ENCODE peak calls at places on chromosomes 13 and 19, in four cellular contexts. A is endothelial cell, H is neural crest cell, V is epithelial cell of proximal tubule. G is an unnamed sample.

GRCh38 chr13:24682353-24682752 is 2.1 kb downstream of the ATP12A start:
- DNase-seq in A (no peak), H (no peak), V (no peak), G (no peak)

GRCh38 chr13:97753942-97754670 is 199.4 kb upstream of the IPO5 start:
- DNase-seq in A (no peak), H (no peak), V (no peak), G (no peak)

GRCh38 chr13:66402071-66402470 is 828.1 kb downstream of the PCDH9 start:
- DNase-seq in A (no peak), H (no peak), V (no peak), G (no peak)

GRCh38 chr13:109667754-109668360 is 118.5 kb downstream of the IRS2 start:
- DNase-seq in A (no peak), H (no peak), V (no peak), G (no peak)

GRCh38 chr13:85332595-85332994 is 466.6 kb downstream of the SLITRK6 start:
- DNase-seq in A (no peak), H (no peak), V (no peak), G (no peak)

GRCh38 chr19:30453768-30454167 is 81.6 kb downstream of the ZNF536 start:
- DNase-seq in A (no peak), H (no peak), V (no peak), G (no peak)

GRCh38 chr13:23748109-23748508 is 141.1 kb downstream of the MIPEP start:
- DNase-seq in A (no peak), H (no peak), V (no peak), G (no peak)

GRCh38 chr19:41700381-41701195 is 7.8 kb upstream of the CEACAM5 start:
- DNase-seq in A (no peak), H (no peak), V (no peak), G (no peak)

GRCh38 chr19:46495789-46496099 is at the start of gene PNMA8B:
- DNase-seq in A (peak; percentile 85), H (peak; percentile 98), V (no peak), G (no peak)

GRCh38 chr13:99642841-99643240 is 141.6 kb downstream of the TM9SF2 start:
- DNase-seq in A (no peak), H (no peak), V (no peak), G (no peak)

GRCh38 chr13:55653497-55653896 is 1487.2 kb upstream of the PRR20A start:
- DNase-seq in A (no peak), H (no peak), V (no peak), G (no peak)

GRCh38 chr19:19342086-19343015 is 21.7 kb downstream of the MAU2 start:
- DNase-seq in A (peak; percentile 91), H (peak; percentile 75), V (no peak), G (peak; percentile 51)

GRCh38 chr19:36460046-36460445 is 29.3 kb downstream of the ZNF566 start:
- DNase-seq in A (no peak), H (no peak), V (no peak), G (peak; percentile 38)

GRCh38 chr13:39397866-39398265 is 205.1 kb downstream of the LHFPL6 start:
- DNase-seq in A (no peak), H (no peak), V (no peak), G (no peak)

GRCh38 chr19:811007-811434 is 10.7 kb downstream of the PLPPR3 start:
- DNase-seq in A (no peak), H (no peak), V (no peak), G (no peak)

GRCh38 chr13:107827840-107828549 is 387.3 kb downstream of the LIG4 start:
- DNase-seq in A (no peak), H (no peak), V (no peak), G (no peak)

GRCh38 chr19:32677657-32678056 is 2.0 kb downstream of the RGS9BP start:
- DNase-seq in A (no peak), H (no peak), V (no peak), G (no peak)

GRCh38 chr19:27744926-27745844 is 1467.8 kb downstream of the UQCRFS1 start:
- DNase-seq in A (no peak), H (no peak), V (no peak), G (peak; percentile 24)

GRCh38 chr19:56964526-56964925 is 124.0 kb upstream of the PEG3 start:
- DNase-seq in A (no peak), H (no peak), V (no peak), G (no peak)

GRCh38 chr13:19062801-19063200 is 118.8 kb downstream of the TUBA3C start:
- DNase-seq in A (no peak), H (no peak), V (no peak), G (no peak)

GRCh38 chr19:39963860-39964259 is 7.1 kb upstream of the PSMC4 start:
- DNase-seq in A (no peak), H (no peak), V (no peak), G (no peak)

GRCh38 chr19:10719466-10719961 is 1.6 kb downstream of the DNM2 start:
- DNase-seq in A (no peak), H (no peak), V (no peak), G (no peak)

GRCh38 chr19:18434411-18435184 is 3.3 kb downstream of the ISYNA1 start:
- DNase-seq in A (no peak), H (no peak), V (no peak), G (no peak)

GRCh38 chr13:69912576-69913074 is 195.0 kb upstream of the ATXN8OS start:
- DNase-seq in A (no peak), H (no peak), V (no peak), G (no peak)

GRCh38 chr19:56507446-56508281 is at the start of gene ZNF471:
- DNase-seq in A (peak; percentile 83), H (no peak), V (peak; percentile 70), G (peak; percentile 91)

GRCh38 chr13:32427852-32428580 is at the start of gene N4BP2L1:
- DNase-seq in A (peak; percentile 37), H (no peak), V (no peak), G (no peak)

GRCh38 chr13:25186187-25186586 is 14.1 kb upstream of the AMER2 start:
- DNase-seq in A (no peak), H (no peak), V (no peak), G (no peak)

GRCh38 chr19:3694361-3695123 is 5.7 kb downstream of the PIP5K1C start:
- DNase-seq in A (no peak), H (no peak), V (no peak), G (no peak)

GRCh38 chr13:40145139-40145538 is 489.7 kb downstream of the COG6 start:
- DNase-seq in A (no peak), H (no peak), V (no peak), G (no peak)

GRCh38 chr13:104854698-104855097 is 1680.8 kb downstream of the EFNB2 start:
- DNase-seq in A (no peak), H (no peak), V (no peak), G (no peak)

GRCh38 chr13:104854007-104854406 is 1681.5 kb downstream of the EFNB2 start:
- DNase-seq in A (no peak), H (no peak), V (no peak), G (no peak)

DNA sequence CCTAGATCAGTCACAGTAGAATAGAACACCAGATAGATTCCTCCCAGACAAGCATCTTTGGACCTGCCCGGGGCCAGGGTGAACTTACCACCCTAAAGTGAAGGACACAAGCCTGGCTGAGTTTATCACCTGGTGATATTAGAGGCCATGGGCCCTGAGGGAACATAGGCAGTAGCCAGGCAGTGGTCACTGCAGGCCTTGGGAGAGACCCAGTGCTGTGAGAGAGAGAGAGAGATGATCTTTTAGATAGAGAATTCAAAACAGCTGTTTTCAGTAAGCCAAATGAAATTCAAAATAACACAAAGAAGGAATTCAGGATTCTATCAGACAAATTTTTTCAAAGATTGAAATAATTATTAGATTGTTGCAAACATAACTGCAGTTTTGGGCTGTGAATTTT is 1679.9 kb downstream of the EFNB2 start:
- DNase-seq in A (no peak), H (no peak), V (no peak), G (no peak)
- TF ChIP-seq CTCF in A (no peak), H (no peak), V (no peak), G (no peak)

GRCh38 chr19:12696366-12697335 is at the start of gene FBXW9:
- DNase-seq in A (peak; percentile 94), H (peak; percentile 98), V (peak; percentile 54), G (peak; percentile 89)
- TF ChIP-seq CTCF in A (no peak), H (no peak), V (no peak), G (no peak)

GRCh38 chr13:27712421-27712820 is 79.9 kb upstream of the GSX1 start:
- DNase-seq in A (no peak), H (no peak), V (no peak), G (no peak)
- TF ChIP-seq CTCF in A (no peak), H (peak; percentile 43), V (peak; percentile 45), G (no peak)

DNA sequence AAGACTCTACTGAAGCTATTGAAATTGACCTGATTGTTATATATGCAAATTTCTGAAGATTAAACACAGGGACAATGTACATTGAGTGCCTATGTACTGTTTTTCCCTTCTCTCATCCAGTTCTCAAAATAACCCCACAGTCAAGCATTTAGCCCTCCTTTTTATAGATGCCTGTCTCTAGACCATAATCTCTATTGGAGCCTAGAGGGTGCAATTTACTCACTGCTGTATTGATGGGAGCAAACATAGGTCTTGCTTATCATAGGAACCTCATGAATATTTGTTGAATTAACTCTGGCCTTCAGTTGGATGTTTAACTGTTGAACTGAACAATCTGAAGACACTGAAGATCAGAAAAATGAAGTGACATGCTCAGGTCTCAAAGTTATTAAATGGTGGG is 183.0 kb downstream of the RFC3 start:
- DNase-seq in A (no peak), H (no peak), V (no peak), G (no peak)
- TF ChIP-seq CTCF in A (no peak), H (no peak), V (no peak), G (no peak)

GRCh38 chr19:8890260-8890659 is 58.1 kb downstream of the MBD3L1 start:
- DNase-seq in A (no peak), H (no peak), V (no peak), G (no peak)
- TF ChIP-seq CTCF in A (no peak), H (no peak), V (no peak), G (no peak)